ENCODE peak calls at places on chromosomes 6 and 20, in four cellular contexts. W is kidney epithelial cell, R is Caco-2, X is heart left ventricle. L is an unnamed sample. For H3K27me3, the result is how much of the 10 kb centered on the place peaks cover.

GRCh38 chr6:166036321-166037105 is 131.1 kb downstream of the TBXT start:
- DNase-seq in R (no peak), X (no peak), W (no peak), L (no peak)

GRCh38 chr6:166484863-166485262 is 101.6 kb downstream of the RAMACL start:
- DNase-seq in R (no peak), X (peak), W (no peak), L (no peak)

GRCh38 chr6:163764565-163764964 is 350.0 kb downstream of the QKI start:
- DNase-seq in R (no peak), W (no peak), X (no peak), L (no peak)

GRCh38 chr20:50100552-50100951 is 12.4 kb downstream of the UBE2V1 start:
- DNase-seq in R (no peak), W (no peak), X (no peak), L (no peak)

GRCh38 chr20:41748756-41749582 is 130.8 kb upstream of the CHD6 start:
- DNase-seq in W (no peak), X (no peak), R (no peak), L (no peak)

GRCh38 chr20:58625585-58625984 is 25.5 kb upstream of the STX16 start:
- DNase-seq in W (no peak), R (no peak), X (no peak), L (no peak)

GRCh38 chr6:117818449-117818848 is 88.6 kb upstream of the SLC35F1 start:
- DNase-seq in W (no peak), X (no peak), R (no peak), L (no peak)

GRCh38 chr6:27591660-27592059 is 118.8 kb upstream of the ZNF184 start:
- DNase-seq in W (no peak), X (no peak), R (peak), L (no peak)

GRCh38 chr6:89268776-89269175 is 46.3 kb downstream of the GABRR2 start:
- DNase-seq in W (peak), X (no peak), R (no peak), L (no peak)

GRCh38 chr6:25343984-25344383 is 64.8 kb downstream of the CARMIL1 start:
- DNase-seq in R (no peak), X (no peak), W (no peak), L (no peak)

GRCh38 chr6:163122365-163122764 is 292.2 kb upstream of the QKI start:
- DNase-seq in W (no peak), X (no peak), R (no peak), L (no peak)

GRCh38 chr6:141290871-141291270 is 841.9 kb upstream of the GJE1 start:
- DNase-seq in W (no peak), R (no peak), X (no peak), L (no peak)

GRCh38 chr20:39823239-39823638 is 861.1 kb downstream of the DHX35 start:
- DNase-seq in X (peak), R (no peak), W (peak), L (no peak)

GRCh38 chr6:147802400-147802799 is 293.9 kb downstream of the SAMD5 start:
- DNase-seq in R (no peak), X (no peak), W (no peak), L (peak)

GRCh38 chr20:50708845-50709555 is 17.7 kb upstream of the RIPOR3 start:
- DNase-seq in X (no peak), R (no peak), W (no peak), L (no peak)

GRCh38 chr6:122619309-122619708 is 9.1 kb downstream of the PKIB start:
- DNase-seq in R (no peak), W (no peak), X (no peak), L (no peak)

GRCh38 chr6:42372699-42373098 is 79.0 kb downstream of the TRERF1 start:
- DNase-seq in X (no peak), W (no peak), R (no peak), L (no peak)

DNA sequence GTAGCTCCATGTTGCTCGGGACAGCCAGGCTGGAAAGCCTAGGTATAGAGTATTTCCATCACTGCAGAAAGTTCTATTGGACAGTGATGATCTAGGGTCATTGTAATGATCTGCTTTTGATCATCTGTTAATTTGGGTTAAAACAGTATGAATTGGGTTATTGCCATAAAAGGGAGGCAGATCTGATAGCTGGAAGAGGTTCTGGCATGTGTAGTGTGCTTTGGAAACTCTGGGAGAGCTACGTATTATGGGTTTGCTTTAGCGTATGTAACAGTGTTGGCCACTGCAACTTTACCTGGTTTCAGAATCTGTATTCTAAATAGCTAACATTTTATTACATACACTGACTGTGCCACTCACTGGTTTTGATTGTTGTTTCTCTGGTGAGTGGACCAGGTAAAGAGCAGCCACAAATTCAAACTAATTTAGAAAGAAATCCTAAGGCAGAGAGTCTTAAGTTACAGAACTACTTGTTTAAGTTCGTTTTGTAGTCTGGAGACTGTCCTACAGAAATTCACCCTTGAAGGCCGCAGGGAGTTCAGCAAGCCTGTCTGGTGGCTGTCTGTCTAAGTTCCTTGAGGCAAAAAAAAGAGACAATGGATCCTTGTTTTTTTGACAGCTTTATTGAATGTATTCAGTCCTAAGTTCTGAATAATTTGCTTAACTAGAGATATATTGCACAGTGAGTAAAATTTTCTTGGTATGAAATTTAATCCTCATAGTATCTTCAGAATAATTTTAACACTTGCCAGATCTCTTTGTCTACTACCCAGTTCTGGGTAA is 300.2 kb downstream of the PRL start:
- DNase-seq in W (no peak), R (no peak), X (no peak), L (no peak)
- H3K4me3 ChIP-seq in W (no peak), R (no peak), X (no peak), L (no peak)

DNA sequence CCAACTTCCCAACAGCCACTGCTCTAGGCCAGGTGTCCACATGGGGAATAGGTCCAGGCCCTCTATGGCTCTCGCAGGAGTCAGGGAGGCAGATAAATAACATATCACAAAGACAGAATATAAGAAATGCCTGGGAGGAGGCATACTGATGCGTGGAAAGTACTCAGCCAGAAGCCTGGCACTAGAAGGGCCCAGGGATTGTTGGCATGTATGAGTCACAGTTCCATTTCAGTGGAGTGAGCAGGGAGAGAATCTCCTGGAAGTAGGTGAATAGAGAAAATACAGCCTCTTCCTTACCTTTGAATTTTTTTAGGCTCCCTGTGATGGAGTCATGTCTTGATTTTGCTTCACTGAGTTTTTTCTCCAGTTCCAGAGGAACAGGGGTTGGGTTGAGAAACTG is 5.1 kb downstream of the TRIM31 start:
- DNase-seq in X (no peak), R (no peak), W (no peak), L (no peak)
- H3K27me3 ChIP-seq in X (under half), R (under half), W (under half), L (under half)

GRCh38 chr6:30688569-30688968 is 2.1 kb upstream of the PPP1R18 start:
- DNase-seq in R (no peak), X (no peak), W (no peak), L (no peak)
- TF ChIP-seq CTCF in R (no peak), X (no peak), W (no peak), L (no peak)

GRCh38 chr20:61819921-61820825 is 245.5 kb downstream of the TAF4 start:
- DNase-seq in X (no peak), W (no peak), R (no peak), L (no peak)
- H3K4me3 ChIP-seq in X (no peak), W (no peak), R (no peak), L (no peak)

GRCh38 chr6:1314617-1315016 is 2.7 kb downstream of the FOXQ1 start:
- DNase-seq in R (no peak), X (no peak), W (no peak), L (no peak)
- H3K27me3 ChIP-seq in R (under half), X (half or more), W (under half), L (half or more)

GRCh38 chr20:46056027-46056833 is 27.2 kb downstream of the SLC12A5 start:
- DNase-seq in X (no peak), R (no peak), W (no peak), L (no peak)

GRCh38 chr20:46058656-46059281 is 29.8 kb downstream of the SLC12A5 start:
- DNase-seq in X (no peak), W (no peak), R (no peak), L (no peak)

GRCh38 chr20:46060301-46060881 is 29.4 kb downstream of the NCOA5 start:
- DNase-seq in X (no peak), R (no peak), W (no peak), L (no peak)

GRCh38 chr20:46056970-46057855 is 28.2 kb downstream of the SLC12A5 start:
- DNase-seq in X (peak), R (no peak), W (no peak), L (no peak)

DNA sequence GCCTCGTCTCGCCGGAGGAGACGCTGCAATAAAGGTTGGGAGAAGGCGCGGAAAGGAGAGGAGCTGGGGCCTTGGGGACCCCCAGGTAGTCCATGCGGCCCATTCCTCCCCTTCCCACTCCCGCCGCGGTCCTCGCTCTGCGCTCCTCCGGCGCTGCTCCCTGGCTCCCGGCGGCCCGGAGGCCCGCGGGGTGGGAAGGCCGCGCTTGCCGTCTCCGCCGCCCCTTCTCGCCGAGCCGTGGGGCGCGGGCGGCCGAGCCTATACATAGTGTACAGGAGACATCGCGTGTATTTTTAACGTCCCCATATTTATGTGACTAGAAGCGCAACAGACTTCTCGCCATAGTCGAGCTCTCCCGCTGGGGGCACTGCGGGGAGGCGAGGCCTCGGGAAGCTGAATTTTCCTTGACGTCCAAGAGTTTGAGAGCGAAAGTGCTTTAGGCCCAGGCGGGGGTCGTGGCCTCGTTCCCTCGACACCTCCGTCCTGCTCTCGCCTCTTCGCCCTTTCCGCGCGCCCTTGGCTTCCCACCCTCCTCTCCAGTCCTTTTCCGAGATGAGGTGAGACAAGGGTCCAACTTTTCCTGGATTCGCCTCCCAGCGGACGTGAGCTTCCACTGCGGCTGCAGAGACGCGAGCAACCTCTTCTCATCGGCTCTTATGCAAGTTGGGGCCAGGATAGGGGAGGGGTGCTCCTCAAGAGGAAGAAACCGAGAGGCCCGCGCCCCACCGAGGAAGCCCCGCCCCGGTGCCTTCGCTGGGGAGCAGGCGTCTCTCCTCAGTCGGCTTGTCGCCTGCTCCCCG is 29.0 kb downstream of the SLC12A5 start:
- DNase-seq in X (peak), R (no peak), W (no peak), L (no peak)
- TF ChIP-seq CTCF in X (peak), R (no peak), W (peak), L (peak)

L was measured in AG04450.